ENCODE peak calls at places on chromosomes 11 and 22, in nine cellular contexts. Q is IMR-90, S is lung, E is cardiac muscle cell, W is heart left ventricle, R is brain microvascular endothelial cell, D is prostate gland, A is spleen, F is Peyer's patch. H is an unnamed sample. For H3K36me3, the result is how much of the 10 kb centered on the place peaks cover.

GRCh38 chr11:61151545-61152252 is 9.5 kb downstream of the VPS37C start:
- DNase-seq in R (no peak), Q (no peak), S (no peak), E (no peak), D (no peak), W (no peak), A (peak), F (no peak), H (no peak)

GRCh38 chr11:4118107-4118506 is 23.5 kb downstream of the RRM1 start:
- DNase-seq in D (no peak), S (no peak), R (peak), E (peak), F (no peak), Q (peak), A (no peak), W (no peak), H (no peak)

GRCh38 chr22:37274380-37274862 is 7.9 kb upstream of the CYTH4 start:
- DNase-seq in W (peak), D (no peak), R (no peak), Q (no peak), E (no peak), S (no peak), F (peak), A (peak), H (peak)

GRCh38 chr11:93528757-93529639 is 14.2 kb downstream of the SMCO4 start:
- DNase-seq in A (no peak), S (no peak), W (peak), Q (no peak), E (no peak), R (no peak), F (no peak), D (peak), H (no peak)

GRCh38 chr11:92211576-92212167 is 12.9 kb upstream of the FAT3 start:
- DNase-seq in D (peak), Q (peak), S (no peak), R (peak), W (peak), A (no peak), F (no peak), E (peak), H (no peak)

GRCh38 chr11:65557280-65558001 is 718 bp downstream of the LTBP3 start:
- DNase-seq in S (no peak), R (no peak), Q (no peak), E (no peak), A (peak), W (no peak), D (no peak), F (no peak), H (no peak)

GRCh38 chr11:132640952-132641351 is 891.3 kb downstream of the OPCML start:
- DNase-seq in S (no peak), W (no peak), D (no peak), Q (no peak), A (no peak), E (no peak), F (no peak), R (no peak), H (no peak)

GRCh38 chr22:43726296-43726695 is 85.8 kb downstream of the EFCAB6 start:
- DNase-seq in A (no peak), S (no peak), F (no peak), D (no peak), R (no peak), W (no peak), Q (peak), E (peak), H (no peak)

GRCh38 chr11:110065189-110065588 is 28.0 kb upstream of the ZC3H12C start:
- DNase-seq in S (no peak), W (no peak), A (no peak), D (no peak), F (no peak), E (no peak), R (no peak), Q (no peak), H (no peak)

GRCh38 chr11:111663820-111664219 is 61.6 kb downstream of the SIK2 start:
- DNase-seq in D (no peak), Q (no peak), F (no peak), E (peak), S (peak), A (no peak), R (peak), W (peak), H (peak)

GRCh38 chr11:116598556-116598955 is 174.2 kb downstream of the BUD13 start:
- DNase-seq in E (no peak), D (no peak), R (no peak), A (no peak), F (no peak), W (no peak), S (no peak), Q (no peak), H (no peak)

GRCh38 chr11:22084564-22084963 is 108.3 kb upstream of the ANO5 start:
- DNase-seq in S (no peak), Q (no peak), W (no peak), A (no peak), D (no peak), F (no peak), R (no peak), E (no peak), H (no peak)

GRCh38 chr22:38416621-38417251 is 38.3 kb downstream of the KCNJ4 start:
- DNase-seq in S (no peak), W (no peak), D (no peak), F (no peak), R (no peak), Q (no peak), E (no peak), A (peak), H (no peak)

GRCh38 chr11:117528061-117528780 is 200.6 kb downstream of the CEP164 start:
- DNase-seq in D (no peak), S (no peak), A (no peak), F (no peak), R (no peak), W (no peak), E (no peak), Q (no peak), H (no peak)

GRCh38 chr11:133506551-133507094 is 25.7 kb downstream of the OPCML start:
- DNase-seq in F (no peak), D (no peak), S (no peak), E (no peak), W (no peak), R (no peak), Q (no peak), A (no peak), H (no peak)

GRCh38 chr11:6757373-6757967 is 14.3 kb downstream of the OR2AG2 start:
- DNase-seq in D (peak), W (peak), A (peak), E (peak), R (peak), Q (peak), S (no peak), F (peak), H (peak)

GRCh38 chr22:18110194-18110943 is at the start of gene TUBA8:
- DNase-seq in R (peak), Q (peak), S (no peak), A (peak), F (peak), E (peak), D (peak), W (peak), H (peak)

GRCh38 chr11:20131744-20132666 is 28.3 kb downstream of the DBX1 start:
- DNase-seq in A (peak), R (peak), D (peak), F (peak), W (peak), Q (peak), S (peak), E (peak), H (peak)

GRCh38 chr11:130882138-130882551 is 34.1 kb downstream of the SNX19 start:
- DNase-seq in F (no peak), R (no peak), W (peak), Q (no peak), D (no peak), A (no peak), S (no peak), E (no peak), H (no peak)

GRCh38 chr11:128525411-128526243 is 61.7 kb downstream of the ETS1 start:
- DNase-seq in W (no peak), S (no peak), E (no peak), D (no peak), R (peak), Q (peak), F (no peak), A (no peak), H (no peak)

GRCh38 chr11:135069043-135069442 is 657.0 kb upstream of the B3GAT1 start:
- DNase-seq in A (no peak), E (no peak), D (no peak), R (no peak), S (no peak), F (no peak), Q (no peak), W (no peak), H (no peak)

GRCh38 chr22:26979294-26979693 is 321.9 kb downstream of the MIAT start:
- DNase-seq in W (no peak), A (no peak), Q (no peak), S (no peak), R (no peak), D (no peak), F (no peak), E (peak), H (no peak)

GRCh38 chr22:26974914-26975313 is 317.5 kb downstream of the MIAT start:
- DNase-seq in D (no peak), R (no peak), F (no peak), E (no peak), S (no peak), W (no peak), Q (no peak), A (no peak), H (no peak)

GRCh38 chr22:26975381-26975780 is 318.0 kb downstream of the MIAT start:
- DNase-seq in S (no peak), D (no peak), R (no peak), Q (no peak), W (no peak), F (no peak), A (no peak), E (peak), H (no peak)

GRCh38 chr22:26977741-26978140 is 320.4 kb downstream of the MIAT start:
- DNase-seq in E (peak), W (no peak), S (no peak), F (no peak), R (no peak), D (no peak), Q (no peak), A (no peak), H (no peak)

DNA sequence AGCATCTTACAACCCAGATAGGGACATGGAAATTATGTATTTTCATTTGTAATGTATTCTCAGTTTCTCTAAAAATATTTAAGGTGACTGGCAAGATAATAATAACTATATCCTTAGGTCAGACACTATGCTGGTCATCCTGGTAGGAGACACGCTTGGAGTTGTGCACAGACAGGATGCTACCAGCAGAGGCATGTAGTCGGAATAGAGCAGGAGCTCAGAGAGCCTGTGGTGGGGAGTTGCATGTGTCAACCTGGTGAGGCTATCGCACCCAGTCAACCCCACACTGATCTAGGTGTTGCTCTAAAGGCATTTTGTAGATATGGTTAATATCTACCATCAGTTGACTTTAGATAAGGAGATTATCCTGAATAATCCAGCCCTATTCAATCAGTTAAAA is 318.5 kb downstream of the MIAT start:
- DNase-seq in E (no peak), D (no peak), R (no peak), Q (no peak), S (no peak), A (no peak), W (no peak), F (no peak), H (no peak)
- TF ChIP-seq CTCF in E (no peak), D (no peak), R (peak), Q (no peak), S (no peak), A (no peak), W (no peak), F (no peak), H (no peak)

DNA sequence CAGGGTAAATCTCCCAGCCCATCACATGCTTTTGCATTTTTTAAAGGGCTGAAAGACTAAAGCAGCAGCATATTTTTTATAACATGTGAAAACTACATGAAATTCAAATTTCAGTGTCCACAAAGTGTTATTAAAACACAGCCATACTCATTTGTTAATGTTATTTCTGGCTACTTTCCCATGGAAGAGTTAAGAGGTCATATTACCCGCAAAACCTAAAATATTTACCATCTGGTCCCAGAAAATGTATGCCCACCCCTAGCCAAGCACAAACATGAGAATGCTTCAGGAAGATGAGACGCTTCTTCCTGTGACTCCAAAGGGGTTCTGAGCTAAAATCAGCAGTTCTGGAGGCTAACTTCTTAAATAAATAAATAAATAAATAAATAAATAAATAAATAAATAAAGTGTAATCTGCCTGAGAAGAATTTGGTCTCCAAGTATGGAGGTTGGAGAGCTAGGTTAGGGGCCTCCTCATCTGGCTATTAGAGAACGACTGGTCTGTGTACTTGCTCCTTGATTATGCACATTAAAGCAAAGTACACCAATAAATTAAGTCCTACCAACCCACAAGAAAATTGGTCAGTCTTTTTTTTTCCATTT is 9.7 kb downstream of the IMMP1L start:
- DNase-seq in R (peak), W (no peak), E (peak), S (no peak), A (no peak), Q (peak), F (no peak), D (no peak), H (no peak)
- H3K36me3 ChIP-seq in R (under half), W (under half), E (under half), S (under half), A (under half), Q (under half), F (under half), D (under half), H (under half)

GRCh38 chr11:16367252-16367651 is 10.9 kb upstream of the SOX6 start:
- DNase-seq in S (no peak), R (no peak), W (no peak), D (no peak), A (no peak), E (no peak), F (no peak), Q (no peak), H (no peak)

GRCh38 chr11:16361108-16361869 is 4.9 kb upstream of the SOX6 start:
- DNase-seq in S (no peak), W (no peak), A (no peak), F (no peak), R (no peak), E (no peak), Q (no peak), D (no peak), H (no peak)

GRCh38 chr11:16363709-16364108 is 7.4 kb upstream of the SOX6 start:
- DNase-seq in A (no peak), D (no peak), Q (no peak), E (no peak), S (no peak), F (no peak), W (no peak), R (no peak), H (no peak)

GRCh38 chr11:16364250-16364649 is 7.9 kb upstream of the SOX6 start:
- DNase-seq in D (no peak), S (no peak), R (no peak), F (no peak), W (no peak), E (no peak), A (no peak), Q (no peak), H (no peak)

DNA sequence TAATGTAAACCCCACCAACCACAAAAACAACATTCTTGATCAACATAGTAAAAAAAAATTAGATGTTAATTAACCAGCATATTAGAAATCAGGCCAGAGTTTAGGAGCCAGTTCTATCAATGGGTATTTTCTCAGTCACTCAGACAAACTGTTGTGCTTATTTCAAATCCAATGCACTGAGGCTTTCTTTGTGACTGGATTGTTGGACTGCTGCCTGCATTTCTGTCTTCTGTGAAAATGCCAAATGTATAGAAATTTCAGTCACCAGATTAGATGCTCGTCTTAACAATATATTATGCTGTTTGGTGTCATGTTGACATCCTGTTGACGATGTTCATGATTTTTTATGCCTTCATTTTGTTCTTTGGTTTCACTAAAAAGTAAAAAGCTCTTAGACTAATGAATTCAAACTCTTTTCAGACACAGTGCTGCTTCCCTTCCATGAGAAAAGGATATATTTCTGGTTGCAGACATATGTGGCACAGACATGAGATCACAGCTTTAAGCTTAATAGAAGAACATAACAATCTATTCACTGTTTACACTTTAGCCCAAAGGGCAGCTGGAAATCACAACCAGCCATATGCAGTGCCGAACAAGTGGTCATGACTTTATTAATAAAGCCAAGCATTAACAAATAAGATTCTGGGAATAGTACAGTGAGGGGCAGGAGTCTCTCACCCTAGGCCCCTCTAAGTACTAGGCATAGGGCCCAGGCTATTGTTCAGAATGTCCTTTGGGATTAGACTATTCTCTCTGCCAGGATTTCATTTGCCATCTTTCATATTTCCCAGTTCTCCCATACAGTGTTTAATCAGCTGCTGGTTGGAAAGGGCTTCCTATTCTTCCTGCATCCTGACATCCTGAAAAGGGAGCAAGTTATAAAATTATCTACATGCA is 9.4 kb upstream of the SOX6 start:
- DNase-seq in W (no peak), R (no peak), S (no peak), D (no peak), A (no peak), Q (peak), F (no peak), E (peak), H (no peak)
- H3K27ac ChIP-seq in W (no peak), R (no peak), S (no peak), D (no peak), A (no peak), Q (no peak), F (no peak), E (no peak), H (no peak)

GRCh38 chr11:108788565-108789199 is 123.8 kb downstream of the DDX10 start:
- DNase-seq in A (no peak), R (peak), W (no peak), S (no peak), F (no peak), E (peak), D (no peak), Q (peak), H (no peak)
- TF ChIP-seq CTCF in A (no peak), R (peak), W (no peak), S (no peak), F (no peak), E (peak), D (no peak), Q (peak), H (no peak)

DNA sequence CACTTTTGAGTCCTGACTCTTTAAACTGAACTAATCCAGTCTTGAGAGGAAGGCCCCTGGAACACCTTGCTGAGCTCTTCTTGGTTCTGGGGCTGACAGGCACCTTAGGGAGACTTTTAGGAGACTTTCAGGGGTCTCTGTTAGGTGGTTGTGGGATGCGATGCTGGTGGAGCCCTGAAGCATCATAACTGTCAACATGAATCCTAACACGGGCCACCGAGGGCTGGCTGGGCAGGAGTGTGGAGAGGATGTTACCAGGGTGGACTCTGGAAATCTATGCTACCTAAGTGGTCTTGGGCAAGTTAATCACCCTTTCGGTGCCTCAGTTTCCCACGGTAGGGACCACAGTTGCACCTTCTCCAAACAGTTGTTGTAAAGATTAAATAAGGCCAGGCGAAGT is 106.5 kb downstream of the ST3GAL4 start:
- DNase-seq in F (no peak), R (no peak), E (no peak), S (no peak), D (no peak), W (no peak), Q (no peak), A (no peak), H (no peak)
- H3K36me3 ChIP-seq in F (under half), R (under half), E (under half), S (under half), D (under half), W (under half), Q (under half), A (under half), H (under half)

DNA sequence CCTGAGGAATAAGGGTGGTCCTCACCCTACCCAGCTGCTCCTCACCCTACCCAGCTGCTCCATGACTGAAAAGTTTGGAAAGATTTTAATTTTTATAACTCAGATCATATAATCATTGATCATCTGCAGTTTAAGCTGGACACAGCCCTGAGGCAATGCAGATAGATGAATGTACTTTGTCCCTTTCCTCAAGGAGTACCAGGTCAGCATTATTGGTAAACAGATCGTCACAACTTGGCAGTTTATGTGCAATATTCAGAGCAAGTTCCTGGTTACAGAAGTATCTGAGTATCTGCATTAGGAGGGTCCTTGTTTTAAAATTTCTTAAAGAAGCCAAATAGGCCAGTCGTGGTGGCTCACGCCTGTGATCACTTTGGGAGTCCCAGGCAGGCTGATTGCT is 3.6 kb downstream of the TNRC6B start:
- DNase-seq in F (no peak), D (no peak), S (no peak), E (no peak), W (no peak), R (no peak), Q (no peak), A (no peak), H (no peak)
- H3K27ac ChIP-seq in F (peak), D (no peak), S (no peak), E (no peak), W (no peak), R (no peak), Q (no peak), A (no peak), H (no peak)

GRCh38 chr11:23679041-23679440 is 817.8 kb upstream of the LUZP2 start:
- DNase-seq in W (no peak), E (no peak), Q (no peak), A (peak), F (no peak), S (no peak), D (no peak), R (no peak), H (no peak)
- TF ChIP-seq CTCF in W (no peak), E (no peak), Q (no peak), A (no peak), F (no peak), S (no peak), D (no peak), R (no peak), H (no peak)

GRCh38 chr11:76008474-76008873 is 193.5 kb downstream of the UVRAG start:
- DNase-seq in E (peak), S (no peak), R (peak), F (no peak), Q (peak), W (no peak), A (no peak), D (no peak), H (no peak)
- H3K36me3 ChIP-seq in E (under half), S (under half), R (under half), F (under half), Q (under half), W (under half), A (half or more), D (under half), H (under half)

GRCh38 chr11:73318501-73319011 is 10.5 kb downstream of the ARHGEF17 start:
- DNase-seq in D (no peak), Q (no peak), R (no peak), W (no peak), S (no peak), E (peak), A (no peak), F (no peak), H (no peak)
- H3K27ac ChIP-seq in D (peak), Q (peak), R (no peak), W (peak), S (peak), E (no peak), A (peak), F (no peak), H (no peak)